ENCODE peak calls at places on chromosomes 2 and 18, in four cellular contexts. Z is HepG2, B is K562, D is A549. Y is an unnamed sample.

GRCh38 chr2:46535360-46535759 is 56.0 kb downstream of the TMEM247 start:
- DNase-seq in Z (no peak), B (no peak), D (no peak), Y (peak)

GRCh38 chr2:25447018-25447417 is 105.3 kb upstream of the DNMT3A start:
- DNase-seq in Z (no peak), B (no peak), D (no peak), Y (no peak)

GRCh38 chr2:181203412-181203811 is 223.0 kb downstream of the UBE2E3 start:
- DNase-seq in Z (no peak), B (no peak), D (peak), Y (no peak)

GRCh38 chr2:181977661-181978350 is 7.8 kb upstream of the PPP1R1C start:
- DNase-seq in Z (no peak), B (no peak), D (peak), Y (no peak)

GRCh38 chr2:29459445-29460179 is 344.4 kb downstream of the CLIP4 start:
- DNase-seq in Z (no peak), B (no peak), D (no peak), Y (no peak)

GRCh38 chr2:130997198-130997597 is 96.1 kb downstream of the FAM168B start:
- DNase-seq in Z (no peak), B (no peak), D (no peak), Y (no peak)

GRCh38 chr2:232761301-232761907 is 15.0 kb downstream of the KCNJ13 start:
- DNase-seq in Z (peak), B (no peak), D (peak), Y (peak)

GRCh38 chr18:7945882-7946281 is 378.8 kb downstream of the PTPRM start:
- DNase-seq in Z (peak), B (no peak), D (peak), Y (no peak)

GRCh38 chr2:201931955-201932354 is 101.7 kb upstream of the FZD7 start:
- DNase-seq in Z (no peak), B (no peak), D (no peak), Y (no peak)

GRCh38 chr2:69993708-69994107 is 32.3 kb upstream of the ASPRV1 start:
- DNase-seq in Z (no peak), B (no peak), D (no peak), Y (no peak)

GRCh38 chr2:128750328-128751165 is 431.9 kb upstream of the HS6ST1 start:
- DNase-seq in Z (no peak), B (no peak), D (no peak), Y (peak)

GRCh38 chr2:169767243-169767888 is 31.3 kb upstream of the SSB start:
- DNase-seq in Z (peak), B (peak), D (peak), Y (peak)

GRCh38 chr18:43211059-43211458 is 66.2 kb downstream of the SYT4 start:
- DNase-seq in Z (no peak), B (no peak), D (no peak), Y (no peak)

GRCh38 chr2:164754157-164755093 is 87.2 kb downstream of the COBLL1 start:
- DNase-seq in Z (no peak), B (no peak), D (no peak), Y (no peak)

GRCh38 chr2:85748039-85748438 is 5.8 kb upstream of the ATOH8 start:
- DNase-seq in Z (no peak), B (no peak), D (no peak), Y (peak)

GRCh38 chr2:120737802-120738516 is 2.3 kb downstream of the GLI2 start:
- DNase-seq in Z (no peak), B (no peak), D (no peak), Y (no peak)

GRCh38 chr2:111634995-111635538 is 248.9 kb downstream of the ANAPC1 start:
- DNase-seq in Z (no peak), B (no peak), D (no peak), Y (no peak)

GRCh38 chr2:47354013-47354816 is 48.7 kb upstream of the MSH2 start:
- DNase-seq in Z (peak), B (peak), D (peak), Y (peak)

GRCh38 chr2:201420442-201421113 is 30.7 kb downstream of the TRAK2 start:
- DNase-seq in Z (no peak), B (no peak), D (no peak), Y (no peak)

GRCh38 chr2:19462228-19462627 is 103.8 kb upstream of the OSR1 start:
- DNase-seq in Z (no peak), B (no peak), D (no peak), Y (no peak)

GRCh38 chr2:68466361-68466777 is 725 bp downstream of the FBXO48 start:
- DNase-seq in Z (peak), B (peak), D (peak), Y (peak)

GRCh38 chr2:232568161-232568560 is 17.7 kb downstream of the EIF4E2 start:
- DNase-seq in Z (no peak), B (no peak), D (peak), Y (peak)

GRCh38 chr18:45248240-45248903 is 366.9 kb upstream of the SLC14A2 start:
- DNase-seq in Z (no peak), B (no peak), D (no peak), Y (no peak)

GRCh38 chr2:67974564-67975430 is 88.0 kb downstream of the C1D start:
- DNase-seq in Z (no peak), B (no peak), D (no peak), Y (peak)

GRCh38 chr2:31227110-31227509 is 6.8 kb upstream of the EHD3 start:
- DNase-seq in Z (no peak), B (no peak), D (no peak), Y (no peak)

GRCh38 chr2:3483227-3483985 is 35.9 kb downstream of the ADI1 start:
- DNase-seq in Z (no peak), B (no peak), D (no peak), Y (no peak)

GRCh38 chr2:45647986-45648520 is 3.4 kb upstream of the PRKCE start:
- DNase-seq in Z (no peak), B (no peak), D (no peak), Y (no peak)

GRCh38 chr2:213233438-213234330 is 50.6 kb upstream of the SPAG16 start:
- DNase-seq in Z (no peak), B (no peak), D (no peak), Y (no peak)
- H3K4me3 ChIP-seq in Z (no peak), B (no peak), D (no peak), Y (no peak)

GRCh38 chr2:7009207-7009911 is 92.1 kb downstream of the RNF144A start:
- DNase-seq in Z (no peak), B (no peak), D (no peak), Y (no peak)
- TF ChIP-seq CTCF in Z (no peak), B (no peak), D (no peak), Y (no peak)

GRCh38 chr2:147860009-147860408 is 15.2 kb downstream of the ACVR2A start:
- DNase-seq in Z (no peak), B (no peak), D (no peak), Y (no peak)
- TF ChIP-seq MYC in Z (no peak), B (no peak), D (no peak), Y (no peak)

GRCh38 chr2:216632952-216633615 is at the start of gene IGFBP2:
- DNase-seq in Z (no peak), B (no peak), D (peak), Y (peak)
- H3K4me3 ChIP-seq in Z (peak), B (no peak), D (peak), Y (peak)

GRCh38 chr2:43022896-43023295 is 203.5 kb downstream of the ZFP36L2 start:
- DNase-seq in Z (no peak), B (no peak), D (no peak), Y (no peak)

GRCh38 chr2:43020990-43021677 is 205.3 kb downstream of the ZFP36L2 start:
- DNase-seq in Z (no peak), B (no peak), D (no peak), Y (peak)

GRCh38 chr2:43020296-43020695 is 206.1 kb downstream of the ZFP36L2 start:
- DNase-seq in Z (no peak), B (no peak), D (no peak), Y (no peak)

GRCh38 chr2:43023791-43024514 is 202.5 kb downstream of the ZFP36L2 start:
- DNase-seq in Z (no peak), B (no peak), D (no peak), Y (no peak)

DNA sequence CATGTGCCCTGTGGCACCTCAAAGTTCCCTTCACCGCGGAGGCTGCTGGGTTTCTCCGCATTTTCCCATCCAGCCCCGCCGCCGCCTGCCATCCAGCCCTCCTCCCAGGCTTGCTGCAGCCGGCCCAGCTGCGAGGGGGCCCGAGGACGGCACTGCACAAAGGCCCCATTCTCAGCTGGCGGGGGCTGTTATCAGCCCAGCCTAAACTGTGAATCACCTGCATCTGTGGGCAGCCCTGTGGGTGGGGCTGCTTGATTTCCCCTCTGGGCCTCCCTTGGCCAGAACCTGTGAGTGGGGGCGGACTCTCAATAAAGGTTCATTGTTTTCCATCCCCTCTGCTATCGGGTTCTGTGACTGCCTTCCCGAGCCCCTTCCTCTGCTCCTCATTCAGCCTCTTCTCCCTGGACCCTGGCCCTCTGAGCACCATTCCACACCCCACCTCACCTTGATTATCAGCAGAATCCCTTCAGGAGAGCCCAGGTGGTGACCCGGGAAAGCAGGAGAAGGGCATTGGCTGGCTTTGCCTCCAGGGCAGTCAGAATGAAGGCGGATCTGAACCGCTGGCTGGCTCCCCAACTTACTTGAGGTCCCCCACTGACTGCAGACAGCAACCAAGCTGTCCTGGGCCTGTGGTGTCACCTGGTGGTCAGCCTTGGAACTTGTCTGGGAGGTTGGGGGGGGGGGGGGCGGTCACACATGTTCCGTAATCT is 204.5 kb downstream of the ZFP36L2 start:
- DNase-seq in Z (peak), B (peak), D (no peak), Y (peak)
- TF ChIP-seq CTCF in Z (peak), B (peak), D (no peak), Y (peak)

GRCh38 chr2:141242008-141242407 is 888.8 kb downstream of the LRP1B start:
- DNase-seq in Z (no peak), B (no peak), D (no peak), Y (no peak)
- TF ChIP-seq MYC in Z (no peak), B (no peak), D (no peak), Y (no peak)

GRCh38 chr2:50863218-50863617 is 168.7 kb downstream of the NRXN1 start:
- DNase-seq in Z (no peak), B (no peak), D (no peak), Y (no peak)
- H3K4me3 ChIP-seq in Z (no peak), B (no peak), D (no peak), Y (no peak)

Y was measured in NB4.